ENCODE peak calls at places on chromosomes 7 and 10, in seven cellular contexts. Y is transverse colon, R is sigmoid colon, E is esophagus muscularis mucosa, O is stomach, A is GM12891, W is H1. D is an unnamed sample.

GRCh38 chr10:69958232-69958902 is 94.3 kb upstream of the MACROH2A2 start:
- DNase-seq in Y (no peak), R (no peak), E (no peak), O (peak), A (peak), W (no peak), D (peak)

GRCh38 chr7:114857605-114858004 is 64.3 kb upstream of the MDFIC start:
- DNase-seq in Y (no peak), R (no peak), E (no peak), O (no peak), A (no peak), W (no peak), D (no peak)

GRCh38 chr7:66380285-66380888 is 175.3 kb downstream of the TPST1 start:
- DNase-seq in Y (no peak), R (no peak), E (no peak), O (no peak), A (no peak), W (no peak), D (no peak)

GRCh38 chr7:91491868-91492267 is 227.6 kb downstream of the FZD1 start:
- DNase-seq in Y (no peak), R (no peak), E (no peak), O (no peak), A (no peak), W (no peak), D (no peak)

GRCh38 chr10:13698217-13698616 is 111.5 kb downstream of the PRPF18 start:
- DNase-seq in Y (no peak), R (no peak), E (no peak), O (no peak), A (no peak), W (no peak), D (no peak)

GRCh38 chr7:90530263-90530662 is 60.8 kb downstream of the PTTG1IP2 start:
- DNase-seq in Y (no peak), R (no peak), E (no peak), O (no peak), A (no peak), W (no peak), D (no peak)

GRCh38 chr10:93542358-93542791 is 24.1 kb upstream of the FFAR4 start:
- DNase-seq in Y (peak), R (no peak), E (no peak), O (peak), A (no peak), W (no peak), D (no peak)

GRCh38 chr10:73601486-73601921 is 10.4 kb upstream of the USP54 start:
- DNase-seq in Y (peak), R (no peak), E (no peak), O (peak), A (no peak), W (no peak), D (no peak)

GRCh38 chr10:84140036-84140379 is 699 bp downstream of the GHITM start:
- DNase-seq in Y (no peak), R (no peak), E (no peak), O (no peak), A (no peak), W (no peak), D (no peak)

GRCh38 chr10:98400482-98400881 is 14.5 kb downstream of the PYROXD2 start:
- DNase-seq in Y (no peak), R (no peak), E (no peak), O (no peak), A (no peak), W (no peak), D (no peak)

GRCh38 chr10:130422366-130423324 is 286.5 kb downstream of the GLRX3 start:
- DNase-seq in Y (no peak), R (no peak), E (peak), O (no peak), A (no peak), W (peak), D (no peak)

GRCh38 chr7:19209297-19209696 is 64.1 kb upstream of the FERD3L start:
- DNase-seq in Y (no peak), R (no peak), E (no peak), O (no peak), A (no peak), W (no peak), D (no peak)

GRCh38 chr7:138538518-138538917 is 78.5 kb downstream of the TRIM24 start:
- DNase-seq in Y (no peak), R (no peak), E (no peak), O (no peak), A (no peak), W (no peak), D (no peak)

GRCh38 chr10:69055241-69055640 is 32.7 kb upstream of the SRGN start:
- DNase-seq in Y (no peak), R (no peak), E (no peak), O (no peak), A (no peak), W (no peak), D (no peak)

GRCh38 chr7:158422551-158423189 is 165.0 kb downstream of the PTPRN2 start:
- DNase-seq in Y (no peak), R (no peak), E (no peak), O (no peak), A (no peak), W (no peak), D (no peak)

GRCh38 chr7:44144426-44144967 is 3.4 kb upstream of the MYL7 start:
- DNase-seq in Y (no peak), R (peak), E (no peak), O (no peak), A (no peak), W (no peak), D (no peak)

GRCh38 chr7:112410087-112410486 is 40.2 kb upstream of the IFRD1 start:
- DNase-seq in Y (no peak), R (no peak), E (no peak), O (no peak), A (no peak), W (no peak), D (no peak)

GRCh38 chr7:19079066-19079465 is 38.4 kb downstream of the TWIST1 start:
- DNase-seq in Y (no peak), R (no peak), E (no peak), O (no peak), A (no peak), W (no peak), D (no peak)

GRCh38 chr10:48610585-48611093 is 5.8 kb upstream of the ARHGAP22 start:
- DNase-seq in Y (no peak), R (peak), E (peak), O (no peak), A (no peak), W (peak), D (no peak)

GRCh38 chr7:157483971-157484410 is 147.2 kb downstream of the DNAJB6 start:
- DNase-seq in Y (no peak), R (peak), E (no peak), O (no peak), A (no peak), W (peak), D (no peak)

GRCh38 chr7:135884495-135885237 is 92.5 kb downstream of the MTPN start:
- DNase-seq in Y (no peak), R (no peak), E (no peak), O (no peak), A (no peak), W (no peak), D (no peak)

GRCh38 chr10:86083664-86084175 is 282.9 kb downstream of the GRID1 start:
- DNase-seq in Y (no peak), R (peak), E (no peak), O (peak), A (no peak), W (no peak), D (no peak)

GRCh38 chr10:86367339-86367951 is 850 bp upstream of the GRID1 start:
- DNase-seq in Y (no peak), R (peak), E (no peak), O (no peak), A (no peak), W (peak), D (no peak)

GRCh38 chr7:78153285-78153684 is 354.7 kb downstream of the PHTF2 start:
- DNase-seq in Y (no peak), R (no peak), E (no peak), O (no peak), A (no peak), W (no peak), D (no peak)

GRCh38 chr7:87538052-87538451 is 62.6 kb upstream of the ABCB4 start:
- DNase-seq in Y (no peak), R (no peak), E (no peak), O (no peak), A (no peak), W (no peak), D (no peak)

GRCh38 chr7:116499168-116500070 is at the start of gene CAV2:
- DNase-seq in Y (peak), R (peak), E (no peak), O (peak), A (no peak), W (peak), D (peak)

GRCh38 chr7:13904689-13905088 is 84.8 kb downstream of the ETV1 start:
- DNase-seq in Y (no peak), R (no peak), E (no peak), O (no peak), A (no peak), W (no peak), D (no peak)

GRCh38 chr10:121536271-121536918 is 61.8 kb downstream of the FGFR2 start:
- DNase-seq in Y (no peak), R (no peak), E (no peak), O (no peak), A (no peak), W (no peak), D (no peak)

GRCh38 chr7:130891254-130892094 is 157.5 kb upstream of the KLF14 start:
- DNase-seq in Y (no peak), R (peak), E (no peak), O (peak), A (no peak), W (no peak), D (no peak)

GRCh38 chr7:99472561-99473314 is at the start of gene ZNF789:
- DNase-seq in Y (peak), R (peak), E (peak), O (peak), A (peak), W (peak), D (peak)
- TF ChIP-seq POLR2A in Y (peak), R (no peak), E (no peak), O (no peak), A (peak), W (peak), D (peak)

GRCh38 chr10:77101416-77101815 is 536.2 kb downstream of the KCNMA1 start:
- DNase-seq in Y (no peak), R (no peak), E (no peak), O (no peak), A (no peak), W (no peak), D (no peak)

GRCh38 chr10:77104459-77104980 is 533.1 kb downstream of the KCNMA1 start:
- DNase-seq in Y (peak), R (peak), E (peak), O (no peak), A (no peak), W (no peak), D (no peak)

GRCh38 chr10:77103213-77103612 is 534.4 kb downstream of the KCNMA1 start:
- DNase-seq in Y (no peak), R (no peak), E (no peak), O (no peak), A (no peak), W (no peak), D (no peak)

GRCh38 chr10:77109470-77109994 is 528.1 kb downstream of the KCNMA1 start:
- DNase-seq in Y (no peak), R (no peak), E (peak), O (no peak), A (no peak), W (no peak), D (no peak)

GRCh38 chr10:77105756-77106155 is 531.9 kb downstream of the KCNMA1 start:
- DNase-seq in Y (no peak), R (no peak), E (no peak), O (no peak), A (no peak), W (no peak), D (no peak)
- TF ChIP-seq POLR2AphosphoS5 in Y (no peak), R (peak), E (no peak), O (no peak), A (no peak), W (no peak), D (no peak)

DNA sequence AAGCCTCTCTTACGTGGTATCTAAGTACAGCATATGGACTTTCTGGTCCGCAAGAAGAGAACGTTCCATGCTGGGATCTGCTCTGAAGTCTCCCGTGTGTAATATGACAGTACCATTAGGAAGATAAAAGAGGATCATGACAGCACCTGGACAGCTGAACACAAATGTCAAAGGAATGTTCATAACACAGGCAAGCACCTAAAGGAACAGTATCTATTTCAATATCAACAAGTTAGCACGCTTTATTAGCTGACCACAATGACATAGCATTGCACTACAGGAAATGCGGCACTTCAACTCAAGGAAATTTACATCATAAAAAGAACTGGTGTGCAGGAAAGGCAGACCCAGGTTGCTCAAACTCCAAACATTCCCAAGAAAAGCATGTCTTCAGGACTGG is 9.8 kb downstream of the DCLRE1A start:
- DNase-seq in Y (no peak), R (no peak), E (no peak), O (no peak), A (no peak), W (no peak), D (no peak)
- TF ChIP-seq POLR2A in Y (no peak), R (no peak), E (no peak), O (no peak), A (no peak), W (no peak), D (no peak)

GRCh38 chr7:54037873-54038272 is 504.3 kb upstream of the VSTM2A start:
- DNase-seq in Y (no peak), R (no peak), E (no peak), O (no peak), A (no peak), W (no peak), D (no peak)
- TF ChIP-seq POLR2AphosphoS5 in Y (no peak), R (no peak), E (no peak), O (no peak), A (no peak), W (no peak), D (no peak)

D was measured in GM12892.